ENCODE peak calls at places on chromosomes 6 and 20, in four cellular contexts. S is HepG2, Y is GM12878, F is A549. D is an unnamed sample.

GRCh38 chr6:25250878-25251277 is 28.3 kb upstream of the CARMIL1 start:
- DNase-seq in S (no peak), Y (peak; percentile 38), F (no peak), D (no peak)

GRCh38 chr6:89644864-89645263 is 6.3 kb upstream of the LYRM2 start:
- DNase-seq in S (no peak), Y (no peak), F (no peak), D (no peak)

GRCh38 chr6:139895205-139895793 is 520.9 kb upstream of the CITED2 start:
- DNase-seq in S (no peak), Y (no peak), F (no peak), D (no peak)

GRCh38 chr20:47785900-47786762 is 850 bp upstream of the SULF2 start:
- DNase-seq in S (peak; percentile 82), Y (no peak), F (peak; percentile 80), D (peak; percentile 63)

GRCh38 chr20:35497780-35498189 is 31.7 kb downstream of the C20orf173 start:
- DNase-seq in S (no peak), Y (no peak), F (no peak), D (no peak)

GRCh38 chr6:12296255-12296573 is 6.1 kb downstream of the EDN1 start:
- DNase-seq in S (peak; percentile 73), Y (no peak), F (peak; percentile 67), D (no peak)

GRCh38 chr6:18561006-18561750 is 174.0 kb downstream of the RNF144B start:
- DNase-seq in S (no peak), Y (no peak), F (no peak), D (no peak)

GRCh38 chr20:59830107-59831023 is 103.1 kb downstream of the SYCP2 start:
- DNase-seq in S (no peak), Y (no peak), F (no peak), D (no peak)

GRCh38 chr20:60052322-60052721 is 94.1 kb downstream of the CDH26 start:
- DNase-seq in S (no peak), Y (no peak), F (no peak), D (peak; percentile 38)

GRCh38 chr6:32969685-32970412 is 1.5 kb downstream of the BRD2 start:
- DNase-seq in S (peak; percentile 83), Y (no peak), F (peak; percentile 44), D (peak; percentile 94)

GRCh38 chr6:44676246-44676790 is 288.8 kb downstream of the CDC5L start:
- DNase-seq in S (no peak), Y (no peak), F (no peak), D (no peak)

GRCh38 chr6:40398810-40399477 is 188.2 kb downstream of the LRFN2 start:
- DNase-seq in S (no peak), Y (no peak), F (no peak), D (no peak)

GRCh38 chr20:39706089-39706721 is 744.1 kb downstream of the DHX35 start:
- DNase-seq in S (no peak), Y (no peak), F (no peak), D (no peak)

GRCh38 chr6:156780117-156780641 is 3.0 kb downstream of the ARID1B start:
- DNase-seq in S (peak; percentile 91), Y (peak; percentile 71), F (peak; percentile 38), D (peak; percentile 90)

GRCh38 chr6:31898200-31899011 is 908 bp upstream of the EHMT2 start:
- DNase-seq in S (peak; percentile 63), Y (no peak), F (peak; percentile 26), D (peak; percentile 59)

GRCh38 chr20:53894707-53895384 is 175.5 kb downstream of the BCAS1 start:
- DNase-seq in S (no peak), Y (no peak), F (no peak), D (no peak)

GRCh38 chr6:151036869-151037680 is 171.6 kb downstream of the MTHFD1L start:
- DNase-seq in S (no peak), Y (no peak), F (no peak), D (no peak)

GRCh38 chr6:32149932-32150920 is 1.5 kb downstream of the PRRT1 start:
- DNase-seq in S (no peak), Y (no peak), F (no peak), D (no peak)

GRCh38 chr20:11891081-11891826 is 26.4 kb upstream of the BTBD3 start:
- DNase-seq in S (peak; percentile 80), Y (no peak), F (peak; percentile 21), D (peak; percentile 86)

GRCh38 chr6:96742702-96743101 is 94.6 kb downstream of the GPR63 start:
- DNase-seq in S (no peak), Y (no peak), F (no peak), D (no peak)

GRCh38 chr20:33992145-33992922 is 1.4 kb upstream of the RALY start:
- DNase-seq in S (no peak), Y (no peak), F (peak; percentile 29), D (no peak)

GRCh38 chr20:57548177-57549058 is 12.5 kb upstream of the PCK1 start:
- DNase-seq in S (no peak), Y (no peak), F (no peak), D (no peak)

GRCh38 chr6:14121936-14122344 is 4.4 kb downstream of the CD83 start:
- DNase-seq in S (no peak), Y (peak; percentile 69), F (no peak), D (peak; percentile 85)

GRCh38 chr6:157173756-157174155 is 149.6 kb downstream of the TMEM242 start:
- DNase-seq in S (no peak), Y (no peak), F (no peak), D (no peak)

GRCh38 chr6:137417411-137417810 is 76.8 kb downstream of the OLIG3 start:
- DNase-seq in S (no peak), Y (no peak), F (no peak), D (no peak)

DNA sequence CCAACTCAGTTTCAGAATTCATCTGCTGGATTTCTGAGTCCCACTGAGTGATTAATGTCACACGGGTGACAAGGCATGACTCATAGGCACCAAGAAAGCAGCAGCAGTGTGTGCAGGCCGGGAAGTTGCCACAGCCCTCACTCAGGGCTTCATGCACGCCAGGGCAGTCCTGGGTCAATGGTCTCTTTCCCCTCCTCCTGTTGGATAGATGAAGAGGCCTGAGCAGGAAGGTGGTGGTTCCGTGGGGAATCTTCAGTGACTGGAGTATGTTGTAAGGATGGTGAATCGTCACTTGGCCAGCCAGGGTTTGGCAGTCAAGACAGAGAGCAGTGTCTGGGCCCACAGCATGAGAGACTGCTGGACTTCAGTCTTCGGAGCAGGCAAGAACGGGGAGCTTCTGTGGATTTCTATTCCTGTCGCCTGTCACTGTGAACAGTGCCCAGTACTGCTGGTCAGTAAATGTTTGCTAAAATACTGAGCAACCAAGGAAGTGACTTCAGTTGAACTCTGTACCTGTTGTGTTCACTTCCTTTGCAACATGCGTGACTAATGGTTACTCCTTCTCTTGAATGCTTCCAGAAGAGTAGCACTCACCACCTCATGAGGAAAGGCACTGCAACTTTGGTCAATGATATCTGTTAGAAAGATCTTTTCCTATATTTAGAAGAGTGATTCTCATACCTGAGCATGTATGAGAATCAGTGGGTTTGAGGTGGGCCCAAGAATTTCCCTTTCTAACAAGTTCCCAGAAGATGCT is 62.0 kb upstream of the CD93 start:
- DNase-seq in S (peak; percentile 90), Y (peak; percentile 74), F (peak; percentile 49), D (peak; percentile 91)
- TF ChIP-seq POLR2A in S (peak; percentile 53), Y (peak; percentile 66), F (no peak), D (peak; percentile 13)

GRCh38 chr20:44301285-44301684 is 9.7 kb downstream of the FITM2 start:
- DNase-seq in S (no peak), Y (no peak), F (no peak), D (no peak)

GRCh38 chr20:44306927-44307326 is 4.1 kb downstream of the FITM2 start:
- DNase-seq in S (no peak), Y (no peak), F (no peak), D (no peak)

GRCh38 chr20:44297721-44298120 is 13.3 kb downstream of the FITM2 start:
- DNase-seq in S (no peak), Y (no peak), F (no peak), D (no peak)

GRCh38 chr20:44304383-44304782 is 6.6 kb downstream of the FITM2 start:
- DNase-seq in S (no peak), Y (no peak), F (no peak), D (no peak)

DNA sequence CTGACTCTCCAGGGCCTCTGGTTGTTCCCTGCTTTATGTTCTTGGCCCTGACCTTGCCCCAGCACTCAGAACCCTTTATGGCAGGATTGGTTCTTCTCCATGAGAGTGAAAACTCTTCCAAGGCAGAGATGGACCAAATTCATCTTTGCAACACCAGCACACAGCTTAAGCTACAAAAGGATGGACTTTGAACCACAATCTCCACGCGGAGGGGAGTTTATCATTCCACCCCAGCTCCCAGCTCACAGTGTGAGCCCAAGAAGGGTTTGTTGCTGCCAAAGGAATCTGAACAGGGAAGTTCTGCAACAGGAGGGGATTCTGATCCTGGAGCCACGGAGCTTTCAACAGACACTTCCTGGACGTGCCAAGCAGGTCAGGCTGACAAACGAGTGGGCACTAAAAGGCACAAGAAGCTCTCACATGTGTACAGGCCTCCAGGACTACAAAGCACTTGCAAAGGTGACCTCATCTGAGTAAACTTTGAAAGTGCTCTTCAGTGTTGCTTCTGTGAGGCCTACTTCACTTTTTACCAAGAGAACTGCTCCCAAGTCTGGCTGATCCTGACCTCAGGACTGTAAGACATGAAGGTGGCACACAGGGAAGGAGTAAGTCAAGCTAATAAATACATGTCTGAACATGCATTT is 8.9 kb downstream of the FITM2 start:
- DNase-seq in S (peak; percentile 96), Y (no peak), F (no peak), D (no peak)
- TF ChIP-seq MAX in S (peak; percentile 87), Y (no peak), F (no peak), D (no peak)

GRCh38 chr20:19974621-19975435 is 42.3 kb upstream of the NAA20 start:
- DNase-seq in S (no peak), Y (no peak), F (peak; percentile 89), D (peak; percentile 93)
- TF ChIP-seq MYC in S (no peak), Y (no peak), F (no peak), D (peak; percentile 69)

DNA sequence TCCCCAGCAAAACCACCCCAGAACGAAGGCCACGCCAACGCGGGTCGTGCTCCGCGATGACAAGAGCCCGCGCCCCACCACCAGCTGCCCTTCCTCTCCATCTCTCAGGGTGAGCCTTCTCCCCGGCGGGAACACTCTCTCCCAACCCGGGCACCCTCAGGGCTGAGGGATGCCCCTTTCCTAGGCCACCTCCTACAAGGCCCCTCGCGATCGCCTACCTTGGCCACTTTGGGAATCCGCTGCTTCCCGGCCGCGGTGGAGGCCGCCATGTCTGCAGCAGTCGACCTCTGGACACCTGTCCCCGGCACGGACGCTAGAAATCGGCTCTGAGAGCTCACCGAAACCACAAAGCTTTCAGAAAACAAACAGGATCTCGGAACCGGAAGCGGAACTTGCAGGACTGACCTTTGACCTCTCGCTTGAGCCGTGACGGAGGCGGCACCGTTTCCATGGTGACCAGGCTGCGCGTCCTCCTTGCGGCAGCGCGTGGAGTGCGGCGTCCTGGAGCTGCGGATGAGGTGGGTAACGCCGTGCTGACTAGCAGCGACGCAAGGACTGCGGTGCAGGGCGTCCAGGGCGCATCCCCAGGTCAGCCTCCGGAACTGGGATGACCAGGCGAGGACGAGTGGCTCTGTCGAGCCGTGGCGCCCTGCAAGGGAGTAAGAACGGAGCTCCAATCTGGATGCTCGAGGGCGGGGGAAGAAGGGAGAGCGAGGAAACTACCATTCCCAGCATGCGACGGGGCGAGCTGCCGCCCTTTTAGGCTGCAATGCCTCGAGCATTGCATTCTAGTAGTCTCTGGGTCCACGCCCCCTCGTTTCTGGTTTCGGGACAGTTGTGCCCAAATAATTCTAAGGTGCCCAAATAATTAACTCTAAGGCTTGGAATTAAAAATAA is at the start of the genes CFAP61 and CRNKL1:
- DNase-seq in S (peak; percentile 99), Y (peak; percentile 96), F (peak; percentile 97), D (peak; percentile 98)
- TF ChIP-seq POLR2A in S (peak; percentile 96), Y (peak; percentile 90), F (peak; percentile 53), D (peak; percentile 44)

D was measured in NB4.